ENCODE peak calls at places on chromosome X, in ten cellular contexts. One of them, this sample, is unnamed.

GRCh38 chrX:11665144-11666040 is at the start of gene ARHGAP6:
- DNase-seq in activated naive CD4-positive, alpha-beta T cell treated with Interleukin-2 at 50 U/mL for 16 hours: no peak
- DNase-seq in COR-L47: no peak
- DNase-seq in ovary: peak; percentile 59
- DNase-seq in left colon: peak; percentile 10
- DNase-seq in caudate nucleus: no peak
- DNase-seq in CD8-positive, alpha-beta memory T cell: no peak
- DNase-seq in islet precursor cell: peak; percentile 79
- DNase-seq in GM12892: peak; percentile 22
- DNase-seq in SK-N-SH: peak; percentile 41
- DNase-seq in this sample: no peak

GRCh38 chrX:129642641-129643040 is 12.1 kb downstream of the APLN start:
- DNase-seq in activated naive CD4-positive, alpha-beta T cell treated with Interleukin-2 at 50 U/mL for 16 hours: no peak
- DNase-seq in COR-L47: no peak
- DNase-seq in ovary: no peak
- DNase-seq in left colon: no peak
- DNase-seq in caudate nucleus: no peak
- DNase-seq in CD8-positive, alpha-beta memory T cell: no peak
- DNase-seq in islet precursor cell: no peak
- DNase-seq in GM12892: no peak
- DNase-seq in SK-N-SH: no peak
- DNase-seq in this sample: no peak

GRCh38 chrX:19658030-19658429 is 142.7 kb upstream of the MAP3K15 start:
- DNase-seq in activated naive CD4-positive, alpha-beta T cell treated with Interleukin-2 at 50 U/mL for 16 hours: no peak
- DNase-seq in COR-L47: no peak
- DNase-seq in ovary: no peak
- DNase-seq in left colon: no peak
- DNase-seq in caudate nucleus: no peak
- DNase-seq in CD8-positive, alpha-beta memory T cell: no peak
- DNase-seq in islet precursor cell: no peak
- DNase-seq in GM12892: no peak
- DNase-seq in SK-N-SH: no peak
- DNase-seq in this sample: no peak

GRCh38 chrX:17082831-17083230 is 136.4 kb downstream of the REPS2 start:
- DNase-seq in activated naive CD4-positive, alpha-beta T cell treated with Interleukin-2 at 50 U/mL for 16 hours: no peak
- DNase-seq in COR-L47: peak; percentile 14
- DNase-seq in ovary: no peak
- DNase-seq in left colon: no peak
- DNase-seq in caudate nucleus: no peak
- DNase-seq in CD8-positive, alpha-beta memory T cell: no peak
- DNase-seq in islet precursor cell: no peak
- DNase-seq in GM12892: no peak
- DNase-seq in SK-N-SH: peak; percentile 37
- DNase-seq in this sample: no peak

GRCh38 chrX:71623714-71624113 is 5.4 kb upstream of the CXCR3 start:
- DNase-seq in activated naive CD4-positive, alpha-beta T cell treated with Interleukin-2 at 50 U/mL for 16 hours: no peak
- DNase-seq in COR-L47: no peak
- DNase-seq in ovary: no peak
- DNase-seq in left colon: no peak
- DNase-seq in caudate nucleus: no peak
- DNase-seq in CD8-positive, alpha-beta memory T cell: no peak
- DNase-seq in islet precursor cell: no peak
- DNase-seq in GM12892: no peak
- DNase-seq in SK-N-SH: no peak
- DNase-seq in this sample: no peak

GRCh38 chrX:40468033-40468979 is 112.5 kb upstream of the ATP6AP2 start:
- DNase-seq in activated naive CD4-positive, alpha-beta T cell treated with Interleukin-2 at 50 U/mL for 16 hours: peak; percentile 31
- DNase-seq in COR-L47: peak; percentile 38
- DNase-seq in ovary: peak; percentile 36
- DNase-seq in left colon: peak; percentile 48
- DNase-seq in caudate nucleus: peak; percentile 41
- DNase-seq in CD8-positive, alpha-beta memory T cell: peak; percentile 7
- DNase-seq in islet precursor cell: peak; percentile 91
- DNase-seq in GM12892: no peak
- DNase-seq in SK-N-SH: peak; percentile 38
- DNase-seq in this sample: no peak

GRCh38 chrX:147981038-147981752 is at the start of gene FMR1NB:
- DNase-seq in activated naive CD4-positive, alpha-beta T cell treated with Interleukin-2 at 50 U/mL for 16 hours: no peak
- DNase-seq in COR-L47: no peak
- DNase-seq in ovary: no peak
- DNase-seq in left colon: no peak
- DNase-seq in caudate nucleus: no peak
- DNase-seq in CD8-positive, alpha-beta memory T cell: no peak
- DNase-seq in islet precursor cell: no peak
- DNase-seq in GM12892: no peak
- DNase-seq in SK-N-SH: peak; percentile 11
- DNase-seq in this sample: no peak

GRCh38 chrX:18994713-18995112 is 10.8 kb upstream of the PHKA2 start:
- DNase-seq in activated naive CD4-positive, alpha-beta T cell treated with Interleukin-2 at 50 U/mL for 16 hours: no peak
- DNase-seq in COR-L47: no peak
- DNase-seq in ovary: no peak
- DNase-seq in left colon: no peak
- DNase-seq in caudate nucleus: no peak
- DNase-seq in CD8-positive, alpha-beta memory T cell: no peak
- DNase-seq in islet precursor cell: no peak
- DNase-seq in GM12892: no peak
- DNase-seq in SK-N-SH: no peak
- DNase-seq in this sample: no peak

GRCh38 chrX:130170752-130171445 is 863 bp upstream of the RAB33A start:
- DNase-seq in activated naive CD4-positive, alpha-beta T cell treated with Interleukin-2 at 50 U/mL for 16 hours: peak; percentile 66
- DNase-seq in COR-L47: peak; percentile 84
- DNase-seq in ovary: no peak
- DNase-seq in left colon: peak; percentile 27
- DNase-seq in caudate nucleus: peak; percentile 85
- DNase-seq in CD8-positive, alpha-beta memory T cell: peak; percentile 74
- DNase-seq in islet precursor cell: peak; percentile 62
- DNase-seq in GM12892: peak; percentile 48
- DNase-seq in SK-N-SH: peak; percentile 83
- DNase-seq in this sample: peak; percentile 39

GRCh38 chrX:118562574-118563164 is 67.1 kb downstream of the DOCK11 start:
- DNase-seq in activated naive CD4-positive, alpha-beta T cell treated with Interleukin-2 at 50 U/mL for 16 hours: no peak
- DNase-seq in COR-L47: no peak
- DNase-seq in ovary: no peak
- DNase-seq in left colon: no peak
- DNase-seq in caudate nucleus: no peak
- DNase-seq in CD8-positive, alpha-beta memory T cell: no peak
- DNase-seq in islet precursor cell: no peak
- DNase-seq in GM12892: no peak
- DNase-seq in SK-N-SH: no peak
- DNase-seq in this sample: no peak

GRCh38 chrX:118976599-118977340 is 2.4 kb downstream of the LONRF3 start:
- DNase-seq in activated naive CD4-positive, alpha-beta T cell treated with Interleukin-2 at 50 U/mL for 16 hours: peak; percentile 25
- DNase-seq in COR-L47: peak; percentile 27
- DNase-seq in ovary: peak; percentile 45
- DNase-seq in left colon: peak; percentile 78
- DNase-seq in caudate nucleus: peak; percentile 1
- DNase-seq in CD8-positive, alpha-beta memory T cell: peak; percentile 4
- DNase-seq in islet precursor cell: no peak
- DNase-seq in GM12892: no peak
- DNase-seq in SK-N-SH: peak; percentile 61
- DNase-seq in this sample: peak; percentile 1

GRCh38 chrX:129593137-129593536 is 53.1 kb downstream of the OCRL start:
- DNase-seq in activated naive CD4-positive, alpha-beta T cell treated with Interleukin-2 at 50 U/mL for 16 hours: no peak
- DNase-seq in COR-L47: peak; percentile 0
- DNase-seq in ovary: peak; percentile 52
- DNase-seq in left colon: no peak
- DNase-seq in caudate nucleus: no peak
- DNase-seq in CD8-positive, alpha-beta memory T cell: no peak
- DNase-seq in islet precursor cell: no peak
- DNase-seq in GM12892: no peak
- DNase-seq in SK-N-SH: no peak
- DNase-seq in this sample: no peak

This sample was measured in activated effector memory CD4-positive, alpha-beta T cell treated with Interleukin-2 at 50 U/mL for 16 hours.